ENCODE peak calls at places on chromosomes 5 and 9, in ten cellular contexts. S, U, R, A, P, Z, J, O, F and I are unnamed samples.

GRCh38 chr5:135502836-135503520 is 32.8 kb downstream of the NEUROG1 start:
- DNase-seq in S (no peak), U (no peak), R (no peak), A (no peak), P (no peak), Z (no peak), J (no peak), O (no peak), F (no peak), I (no peak)

GRCh38 chr9:82805027-82805426 is 257.9 kb downstream of the RASEF start:
- DNase-seq in S (no peak), U (no peak), R (no peak), A (no peak), P (peak; percentile 7), Z (no peak), J (no peak), O (no peak), F (no peak), I (no peak)

GRCh38 chr9:13142776-13143175 is 136.7 kb downstream of the MPDZ start:
- DNase-seq in S (no peak), U (no peak), R (no peak), A (no peak), P (no peak), Z (no peak), J (no peak), O (no peak), F (no peak), I (no peak)

GRCh38 chr5:36928947-36929346 is 52.4 kb downstream of the NIPBL start:
- DNase-seq in S (no peak), U (peak; percentile 87), R (peak; percentile 87), A (no peak), P (no peak), Z (no peak), J (peak; percentile 33), O (no peak), F (no peak), I (no peak)

GRCh38 chr5:34703767-34704324 is 47.7 kb downstream of the RAI14 start:
- DNase-seq in S (no peak), U (no peak), R (no peak), A (no peak), P (no peak), Z (no peak), J (no peak), O (no peak), F (no peak), I (no peak)

GRCh38 chr9:127347831-127348699 is 48.9 kb upstream of the SLC2A8 start:
- DNase-seq in S (no peak), U (peak; percentile 69), R (peak; percentile 77), A (peak; percentile 50), P (peak; percentile 51), Z (no peak), J (peak; percentile 19), O (no peak), F (peak; percentile 62), I (peak; percentile 64)

GRCh38 chr5:100517301-100517974 is 17.7 kb upstream of the FAM174A start:
- DNase-seq in S (peak; percentile 88), U (no peak), R (no peak), A (no peak), P (peak; percentile 84), Z (no peak), J (no peak), O (no peak), F (no peak), I (no peak)

GRCh38 chr5:73174100-73174815 is 1.3 kb downstream of the TMEM174 start:
- DNase-seq in S (no peak), U (no peak), R (no peak), A (no peak), P (peak; percentile 63), Z (no peak), J (no peak), O (no peak), F (no peak), I (no peak)

GRCh38 chr5:159313197-159313596 is 17.1 kb downstream of the IL12B start:
- DNase-seq in S (no peak), U (no peak), R (no peak), A (no peak), P (peak; percentile 68), Z (no peak), J (no peak), O (no peak), F (no peak), I (no peak)